ENCODE peak calls at places on chromosomes 1 and 21, in eight cellular contexts. K is NCI-H1417; U is HEK293T; V is activated CD4-positive, alpha-beta memory T cell treated with anti-CD3 and anti-CD28 coated beads for 36 hours; W is H54; P is stimulated activated CD4-positive, alpha-beta T cell treated with anti-CD3 and anti-CD28 coated beads, TNF-alpha, amount 100 ng/mL, for 24 hours; A is NCI-H510A treated with DMSO at 0.1 percent for 48 hours; H is B cell. Y is an unnamed sample.

GRCh38 chr21:35382696-35383095 is 333.6 kb upstream of the RUNX1 start:
- DNase-seq in K (no peak), P (no peak), W (no peak), H (no peak), U (no peak), V (no peak), A (no peak), Y (no peak)

GRCh38 chr1:6508154-6508875 is 16.8 kb upstream of the PLEKHG5 start:
- DNase-seq in P (no peak), H (no peak), U (no peak), A (no peak), V (no peak), W (no peak), K (no peak), Y (no peak)

GRCh38 chr1:34950428-34950827 is 21.0 kb upstream of the DLGAP3 start:
- DNase-seq in H (no peak), K (no peak), P (no peak), V (no peak), W (no peak), A (no peak), U (no peak), Y (no peak)

GRCh38 chr21:25467891-25468290 is 139.4 kb downstream of the MRPL39 start:
- DNase-seq in A (no peak), H (no peak), W (no peak), V (no peak), U (no peak), P (no peak), K (no peak), Y (no peak)

GRCh38 chr1:4018721-4019521 is 118.8 kb upstream of the C1orf174 start:
- DNase-seq in V (no peak), U (no peak), W (no peak), H (no peak), A (no peak), K (no peak), P (no peak), Y (no peak)

GRCh38 chr1:94327001-94327685 is 89.8 kb upstream of the ARHGAP29 start:
- DNase-seq in V (no peak), A (no peak), P (no peak), H (no peak), K (no peak), W (no peak), U (peak), Y (no peak)

GRCh38 chr1:9473032-9473792 is 66.1 kb upstream of the SLC25A33 start:
- DNase-seq in V (peak), H (no peak), P (no peak), U (peak), W (peak), A (peak), K (peak), Y (no peak)

GRCh38 chr1:227890451-227891222 is 57.1 kb downstream of the WNT9A start:
- DNase-seq in P (no peak), V (peak), A (no peak), W (no peak), U (no peak), H (peak), K (no peak), Y (no peak)

GRCh38 chr1:156119503-156120209 is 5.1 kb downstream of the LMNA start:
- DNase-seq in V (peak), H (no peak), A (no peak), U (no peak), K (no peak), P (no peak), W (no peak), Y (no peak)

GRCh38 chr1:201309420-201309819 is 26.1 kb downstream of the PKP1 start:
- DNase-seq in K (peak), U (peak), P (no peak), W (peak), H (no peak), V (peak), A (peak), Y (no peak)

GRCh38 chr1:181075727-181076350 is 12.7 kb upstream of the IER5 start:
- DNase-seq in W (no peak), H (no peak), V (no peak), U (no peak), A (no peak), P (no peak), K (no peak), Y (peak)

GRCh38 chr1:211135342-211135950 is 1.5 kb upstream of the KCNH1 start:
- DNase-seq in V (no peak), H (no peak), P (no peak), K (peak), W (peak), A (peak), U (peak), Y (peak)

GRCh38 chr1:169538998-169539871 is 47.0 kb downstream of the F5 start:
- DNase-seq in A (no peak), P (no peak), V (no peak), W (no peak), K (no peak), U (no peak), H (no peak), Y (peak)

GRCh38 chr1:9244501-9245229 is 10.1 kb downstream of the H6PD start:
- DNase-seq in P (no peak), H (no peak), A (no peak), V (no peak), U (no peak), W (no peak), K (no peak), Y (no peak)

GRCh38 chr1:6108937-6109636 is 63.4 kb downstream of the KCNAB2 start:
- DNase-seq in U (peak), K (peak), A (peak), V (peak), H (no peak), P (no peak), W (peak), Y (peak)

GRCh38 chr1:117290855-117291254 is 76.4 kb upstream of the MAN1A2 start:
- DNase-seq in P (no peak), U (no peak), A (no peak), V (no peak), W (no peak), K (no peak), H (no peak), Y (no peak)

GRCh38 chr1:221565718-221566117 is 176.2 kb downstream of the DUSP10 start:
- DNase-seq in U (no peak), P (no peak), H (no peak), V (no peak), K (peak), W (no peak), A (no peak), Y (no peak)

GRCh38 chr1:60265560-60266535 is 192.3 kb upstream of the C1orf87 start:
- DNase-seq in V (no peak), W (no peak), U (no peak), A (no peak), H (no peak), K (no peak), P (no peak), Y (peak)

Y was measured in retinal pigment epithelial cell.